ENCODE peak calls at places on chromosome 2, in four cellular contexts. S is mesendoderm, D is IMR-90, K is H1. R is an unnamed sample.

GRCh38 chr2:102048465-102048864 is 56.7 kb downstream of the IL1R2 start:
- DNase-seq in K (no peak), S (no peak), D (peak; percentile 73), R (no peak)

GRCh38 chr2:102494570-102494969 is 21.5 kb downstream of the SLC9A4 start:
- DNase-seq in K (no peak), S (no peak), D (no peak), R (no peak)

GRCh38 chr2:30661173-30662107 is 145.8 kb downstream of the CAPN13 start:
- DNase-seq in S (peak; percentile 75), K (peak; percentile 20), D (peak; percentile 20), R (peak; percentile 15)

GRCh38 chr2:197437380-197437779 is 2.6 kb upstream of the SF3B1 start:
- DNase-seq in D (no peak), K (no peak), S (no peak), R (no peak)

GRCh38 chr2:8719528-8719927 is 37.7 kb downstream of the ID2 start:
- DNase-seq in K (no peak), D (no peak), S (peak; percentile 42), R (no peak)

GRCh38 chr2:101830555-101830954 is 133.0 kb downstream of the MAP4K4 start:
- DNase-seq in D (peak; percentile 91), S (no peak), K (no peak), R (no peak)

GRCh38 chr2:239600650-239601049 is 199.8 kb upstream of the HDAC4 start:
- DNase-seq in D (no peak), K (no peak), S (no peak), R (peak; percentile 14)

GRCh38 chr2:215022418-215022817 is 116.0 kb downstream of the ABCA12 start:
- DNase-seq in S (peak; percentile 40), D (peak; percentile 3), K (no peak), R (no peak)

GRCh38 chr2:43455735-43456642 is 139.8 kb downstream of the THADA start:
- DNase-seq in D (peak; percentile 75), K (no peak), S (peak; percentile 25), R (no peak)

GRCh38 chr2:25669520-25669919 is 3.9 kb downstream of the DTNB start:
- DNase-seq in K (peak; percentile 61), S (no peak), D (no peak), R (peak; percentile 74)

GRCh38 chr2:4862031-4862430 is 830.2 kb upstream of the SOX11 start:
- DNase-seq in S (no peak), D (no peak), K (no peak), R (no peak)

GRCh38 chr2:27249891-27250651 is 12.8 kb downstream of the SLC30A3 start:
- DNase-seq in K (peak; percentile 93), D (peak; percentile 31), S (peak; percentile 86), R (peak; percentile 87)

GRCh38 chr2:5236308-5236707 is 455.9 kb upstream of the SOX11 start:
- DNase-seq in K (no peak), D (no peak), S (peak; percentile 42), R (no peak)

GRCh38 chr2:27870724-27871123 is 19.5 kb downstream of the RBKS start:
- DNase-seq in D (no peak), S (no peak), K (no peak), R (no peak)

GRCh38 chr2:7075834-7076233 is 158.6 kb downstream of the RNF144A start:
- DNase-seq in D (no peak), K (no peak), S (no peak), R (no peak)

GRCh38 chr2:135615404-135615803 is 84.1 kb downstream of the R3HDM1 start:
- DNase-seq in K (no peak), S (no peak), D (no peak), R (no peak)

GRCh38 chr2:230654057-230654456 is 58.6 kb upstream of the CAB39 start:
- DNase-seq in S (no peak), D (no peak), K (no peak), R (no peak)

GRCh38 chr2:3805120-3805519 is 101.7 kb downstream of the DCDC2C start:
- DNase-seq in K (peak; percentile 83), D (no peak), S (peak; percentile 72), R (peak; percentile 80)

GRCh38 chr2:58237741-58238140 is 3.4 kb downstream of the FANCL start:
- DNase-seq in D (no peak), S (peak; percentile 68), K (no peak), R (no peak)

DNA sequence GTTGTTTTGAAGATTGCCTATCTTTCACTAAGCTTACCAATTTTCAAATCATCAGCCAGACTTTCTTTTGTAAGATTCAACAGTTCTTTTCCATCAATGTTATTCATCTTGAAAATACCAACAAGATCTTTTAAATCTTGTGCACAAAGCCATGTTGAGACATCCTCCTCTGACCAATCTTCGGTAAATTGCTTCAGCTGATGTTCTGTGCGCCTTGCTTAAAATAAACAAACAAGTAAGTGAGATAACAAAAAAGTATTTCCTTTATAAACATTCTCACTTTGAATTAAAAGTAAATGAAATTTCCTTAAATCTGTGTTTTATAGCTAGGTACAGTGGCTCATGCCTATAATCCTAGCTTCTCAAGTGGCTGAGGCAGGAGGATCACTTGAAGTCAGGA is 30.3 kb downstream of the WDSUB1 start:
- DNase-seq in K (no peak), D (peak; percentile 90), S (no peak), R (no peak)
- H4K5ac ChIP-seq in K (no peak overlapping the region), D (no peak overlapping the region), S (no peak overlapping the region), R (no peak overlapping the region)

GRCh38 chr2:114442545-114442944 is at the start of gene DPP10:
- DNase-seq in D (peak; percentile 0), S (peak; percentile 75), K (peak; percentile 76), R (peak; percentile 64)
- H4K5ac ChIP-seq in D (no peak within 1 kb of the TSS), S (no peak within 1 kb of the TSS), K (no peak within 1 kb of the TSS), R (no peak within 1 kb of the TSS)

GRCh38 chr2:119197125-119197403 is 26.6 kb upstream of the STEAP3 start:
- DNase-seq in S (no peak), D (no peak), K (no peak), R (no peak)
- H4K5ac ChIP-seq in S (no peak overlapping the region), D (no peak overlapping the region), K (no peak overlapping the region), R (no peak overlapping the region)

GRCh38 chr2:47950340-47951280 is 44.3 kb upstream of the FBXO11 start:
- DNase-seq in K (no peak), D (no peak), S (no peak), R (no peak)

GRCh38 chr2:47941936-47942335 is 35.6 kb upstream of the FBXO11 start:
- DNase-seq in K (no peak), D (no peak), S (no peak), R (no peak)

GRCh38 chr2:47946593-47946992 is 40.3 kb upstream of the FBXO11 start:
- DNase-seq in D (no peak), K (no peak), S (no peak), R (no peak)

GRCh38 chr2:47945036-47945781 is 38.9 kb upstream of the FBXO11 start:
- DNase-seq in D (no peak), S (no peak), K (no peak), R (no peak)
- H4K5ac ChIP-seq in D (no peak overlapping the region), S (no peak overlapping the region), K (no peak overlapping the region), R (no peak overlapping the region)

DNA sequence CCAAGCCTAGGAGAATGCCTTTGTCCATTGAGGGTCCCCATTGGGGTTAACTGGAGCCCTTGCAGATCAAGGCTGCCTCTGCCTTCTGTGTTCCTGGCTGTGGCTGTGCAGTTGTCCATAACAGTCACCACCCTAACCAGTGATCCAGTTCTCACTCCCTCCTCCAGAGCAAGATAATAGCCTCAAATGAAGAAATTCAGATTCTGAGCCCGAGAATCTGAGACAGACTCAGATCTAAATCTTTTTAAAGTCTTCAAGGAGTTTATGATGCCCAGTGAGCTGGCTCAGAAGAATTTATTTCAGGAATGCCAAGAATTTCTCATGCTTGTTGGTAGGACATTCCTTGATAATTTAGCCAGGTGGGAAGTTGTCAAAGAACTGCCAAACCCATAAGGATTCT is 44.3 kb upstream of the RAB6C start:
- DNase-seq in S (peak; percentile 88), K (no peak), D (no peak), R (no peak)
- H4K5ac ChIP-seq in S (no peak overlapping the region), K (no peak overlapping the region), D (no peak overlapping the region), R (no peak overlapping the region)

GRCh38 chr2:192069417-192069816 is 125.3 kb downstream of the TMEFF2 start:
- DNase-seq in K (no peak), D (no peak), S (no peak), R (no peak)
- H4K5ac ChIP-seq in K (no peak overlapping the region), D (no peak overlapping the region), S (no peak overlapping the region), R (no peak overlapping the region)

R was measured in H9.